ENCODE peak calls at places on chromosomes 16 and 17, in six cellular contexts. K is activated CD8-positive, alpha-beta T cell treated with anti-CD3 and anti-CD28 coated beads for 36 hours; O is mesothelial cell of epicardium; A is B cell; F is AG09309; E is left ventricle myocardium inferior. I is an unnamed sample.

GRCh38 chr17:44307387-44308186 is 814 bp upstream of the RUNDC3A start:
- DNase-seq in K (no peak), O (peak), A (no peak), F (no peak), E (no peak), I (no peak)

GRCh38 chr16:4015275-4015990 is 100.8 kb downstream of the ADCY9 start:
- DNase-seq in K (no peak), O (no peak), A (no peak), F (no peak), E (no peak), I (no peak)

GRCh38 chr17:74875155-74875969 is 2.6 kb upstream of the FDXR start:
- DNase-seq in K (no peak), O (no peak), A (no peak), F (no peak), E (no peak), I (no peak)

GRCh38 chr17:7293821-7294613 is 422 bp downstream of the YBX2 start:
- DNase-seq in K (peak), O (no peak), A (peak), F (no peak), E (no peak), I (peak)

GRCh38 chr17:61812747-61813146 is 50.6 kb downstream of the BRIP1 start:
- DNase-seq in K (no peak), O (no peak), A (no peak), F (no peak), E (no peak), I (no peak)

GRCh38 chr17:1931759-1932579 is 93.2 kb downstream of the RTN4RL1 start:
- DNase-seq in K (no peak), O (no peak), A (no peak), F (no peak), E (peak), I (no peak)

GRCh38 chr16:89101303-89102034 is 7.8 kb downstream of the ACSF3 start:
- DNase-seq in K (peak), O (no peak), A (no peak), F (no peak), E (no peak), I (no peak)

GRCh38 chr17:19590912-19591551 is 57.4 kb downstream of the SLC47A1 start:
- DNase-seq in K (no peak), O (no peak), A (no peak), F (no peak), E (no peak), I (no peak)

GRCh38 chr16:79612207-79612606 is 11.7 kb upstream of the MAF start:
- DNase-seq in K (no peak), O (no peak), A (no peak), F (peak), E (no peak), I (no peak)

GRCh38 chr16:29699324-29700219 is 20.6 kb downstream of the QPRT start:
- DNase-seq in K (no peak), O (no peak), A (no peak), F (no peak), E (no peak), I (peak)

GRCh38 chr16:48834576-48834975 is 224.6 kb upstream of the N4BP1 start:
- DNase-seq in K (no peak), O (no peak), A (no peak), F (no peak), E (no peak), I (no peak)

GRCh38 chr16:30985401-30986128 is 558 bp downstream of the HSD3B7 start:
- DNase-seq in K (no peak), O (peak), A (no peak), F (no peak), E (no peak), I (no peak)

GRCh38 chr16:78091419-78091818 is 8.0 kb upstream of the WWOX start:
- DNase-seq in K (no peak), O (no peak), A (no peak), F (no peak), E (no peak), I (no peak)

GRCh38 chr16:78092755-78093154 is 6.7 kb upstream of the WWOX start:
- DNase-seq in K (no peak), O (no peak), A (no peak), F (no peak), E (no peak), I (no peak)

GRCh38 chr16:78096386-78096785 is 3.1 kb upstream of the WWOX start:
- DNase-seq in K (no peak), O (no peak), A (no peak), F (no peak), E (no peak), I (no peak)

GRCh38 chr16:78094998-78095397 is 4.5 kb upstream of the WWOX start:
- DNase-seq in K (no peak), O (no peak), A (no peak), F (no peak), E (no peak), I (no peak)

DNA sequence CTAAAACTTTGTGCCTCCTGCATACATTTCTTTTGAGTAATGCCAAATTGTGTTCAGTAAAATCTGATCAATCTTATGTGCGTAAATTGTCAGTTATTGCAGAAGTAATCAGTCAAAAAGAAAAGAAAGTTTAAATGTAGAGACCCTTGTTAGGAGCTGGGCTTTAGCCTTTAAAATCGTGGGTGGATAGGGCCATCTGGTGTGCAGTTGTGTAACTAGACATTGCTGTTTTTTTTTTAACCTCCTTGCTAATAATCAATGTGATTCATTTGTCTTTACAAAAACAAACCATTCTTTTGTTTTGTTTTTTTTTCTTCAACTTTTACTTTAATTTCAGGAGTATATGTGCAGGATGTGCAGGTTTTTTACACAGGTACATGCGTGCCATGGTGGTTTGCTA is 5.3 kb upstream of the WWOX start:
- DNase-seq in K (no peak), O (no peak), A (no peak), F (no peak), E (no peak), I (no peak)
- TF ChIP-seq CTCF in K (no peak), O (no peak), A (no peak), F (no peak), E (peak), I (peak)

GRCh38 chr16:87661561-87661960 is 59.3 kb downstream of the JPH3 start:
- DNase-seq in K (peak), O (peak), A (peak), F (no peak), E (no peak), I (peak)
- TF ChIP-seq CTCF in K (no peak), O (no peak), A (no peak), F (no peak), E (no peak), I (no peak)

GRCh38 chr16:85520853-85521736 is 92.0 kb upstream of the GSE1 start:
- DNase-seq in K (no peak), O (no peak), A (no peak), F (no peak), E (no peak), I (no peak)
- TF ChIP-seq CTCF in K (no peak), O (no peak), A (no peak), F (no peak), E (no peak), I (no peak)

GRCh38 chr16:21300309-21301167 is 22.4 kb upstream of the CRYM start:
- DNase-seq in K (peak), O (peak), A (peak), F (peak), E (peak), I (peak)
- TF ChIP-seq CTCF in K (no peak), O (peak), A (no peak), F (peak), E (peak), I (peak)

DNA sequence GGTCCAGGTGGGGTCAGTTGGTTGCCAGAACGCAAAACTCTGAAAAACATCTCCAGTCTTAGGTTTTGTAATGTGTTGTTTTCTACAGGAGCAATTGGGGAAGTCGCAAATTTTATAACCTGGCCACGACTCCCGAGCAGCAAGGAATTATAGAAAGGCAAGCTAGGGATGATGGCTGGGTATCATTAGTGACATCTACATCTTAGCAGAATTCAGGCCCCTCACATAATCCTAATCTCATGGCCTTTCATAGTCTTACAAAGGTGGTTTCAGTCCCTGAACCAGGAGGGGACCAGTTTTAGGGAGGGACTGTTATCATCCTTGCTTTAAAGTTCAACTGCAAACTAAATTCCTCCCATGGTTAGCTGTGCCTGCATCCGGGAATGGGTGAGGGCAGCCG is 117.9 kb downstream of the RPTOR start:
- DNase-seq in K (no peak), O (no peak), A (no peak), F (no peak), E (no peak), I (no peak)
- TF ChIP-seq CTCF in K (no peak), O (no peak), A (no peak), F (no peak), E (no peak), I (no peak)

GRCh38 chr16:85429776-85430522 is 183.2 kb upstream of the GSE1 start:
- DNase-seq in K (no peak), O (peak), A (no peak), F (no peak), E (peak), I (no peak)

GRCh38 chr16:85428168-85428898 is 184.8 kb upstream of the GSE1 start:
- DNase-seq in K (peak), O (peak), A (peak), F (no peak), E (peak), I (peak)

GRCh38 chr16:85430523-85431381 is 182.4 kb upstream of the GSE1 start:
- DNase-seq in K (no peak), O (peak), A (no peak), F (no peak), E (no peak), I (no peak)

GRCh38 chr16:85426806-85427205 is 186.3 kb upstream of the GSE1 start:
- DNase-seq in K (peak), O (peak), A (no peak), F (no peak), E (no peak), I (no peak)

DNA sequence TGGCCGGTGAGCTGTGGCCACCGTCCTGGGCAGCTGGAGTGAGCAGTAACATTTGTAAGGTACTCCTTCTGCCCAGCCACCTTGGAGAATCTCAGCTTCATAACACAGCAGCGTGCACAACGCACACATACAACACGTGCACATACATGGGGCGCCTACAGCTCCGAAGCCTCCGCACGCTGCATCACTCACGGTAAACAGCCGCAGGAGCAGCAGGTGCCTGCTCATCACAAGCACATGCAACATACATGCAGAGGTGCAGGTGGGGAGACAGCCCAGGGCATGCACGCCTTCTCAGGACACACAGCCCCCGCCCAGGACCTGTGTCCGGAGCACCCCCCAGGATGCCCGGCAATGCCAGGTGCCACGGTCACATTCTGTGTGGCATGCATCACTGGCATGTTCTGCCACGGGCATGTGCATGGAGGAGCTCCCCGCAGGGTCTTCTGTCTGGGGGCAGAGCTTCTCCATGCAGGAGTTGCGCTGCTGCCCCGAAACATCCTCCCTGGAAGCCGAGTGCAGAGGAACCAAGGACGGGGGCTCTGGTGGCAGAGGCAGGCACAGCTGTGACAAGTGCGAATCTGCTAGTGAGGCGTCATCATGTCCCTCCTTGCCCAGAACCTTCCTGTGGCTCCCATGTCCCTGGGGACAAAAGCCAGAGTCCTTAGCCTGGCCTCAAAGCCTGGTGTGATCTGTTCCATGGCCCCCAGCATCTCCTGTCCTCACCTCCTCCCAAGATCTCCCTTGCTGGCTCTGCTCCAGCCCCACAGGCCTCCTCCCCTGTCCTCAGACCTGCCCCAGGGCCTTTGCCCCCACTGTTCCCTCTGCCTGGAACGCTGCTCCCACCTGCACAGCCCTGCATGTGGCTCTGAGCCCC is 184.0 kb upstream of the GSE1 start:
- DNase-seq in K (peak), O (peak), A (no peak), F (no peak), E (peak), I (no peak)
- TF ChIP-seq CTCF in K (no peak), O (no peak), A (no peak), F (no peak), E (no peak), I (no peak)

DNA sequence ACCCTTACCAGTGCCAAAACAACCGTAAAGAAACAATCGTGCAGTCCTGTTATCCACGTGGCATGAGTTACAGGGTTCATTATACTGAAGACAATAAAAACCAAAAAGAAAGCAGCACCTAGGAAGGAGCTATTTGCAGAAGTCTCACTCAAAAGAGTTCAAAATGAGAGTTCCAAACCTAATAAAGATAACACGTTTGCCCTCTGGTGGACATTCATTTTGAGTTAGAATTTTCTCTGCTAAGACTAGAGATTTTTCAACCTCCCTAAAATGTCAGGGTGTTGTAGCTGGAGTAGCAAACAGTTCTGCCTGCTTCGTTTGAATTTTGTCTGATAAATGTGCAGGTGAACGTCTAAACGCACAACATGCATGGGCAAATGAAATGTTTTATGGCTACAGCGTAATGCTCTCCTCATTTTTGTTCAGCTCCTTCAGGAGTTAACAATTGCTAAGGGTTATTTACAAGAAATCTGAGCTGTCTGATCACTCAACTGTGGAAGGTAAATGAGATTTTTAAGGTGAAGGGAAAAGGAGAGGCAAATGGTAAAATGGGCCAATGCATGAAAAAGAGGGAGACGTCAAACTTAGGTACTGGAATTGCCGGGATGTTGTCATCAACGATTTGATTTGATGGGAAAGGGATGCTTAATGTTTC is 1067.9 kb upstream of the EEF2KMT start:
- DNase-seq in K (no peak), O (no peak), A (no peak), F (no peak), E (no peak), I (no peak)
- TF ChIP-seq CTCF in K (no peak), O (peak), A (no peak), F (no peak), E (no peak), I (no peak)